ENCODE peak calls at places on chromosomes 13 and 19, in four cellular contexts. D, K, I and Q are unnamed samples.

GRCh38 chr19:49147923-49148682 is 7.1 kb downstream of the HRC start:
- DNase-seq in I (no peak), K (peak), D (no peak), Q (no peak)

GRCh38 chr13:110272227-110272626 is 34.7 kb downstream of the COL4A1 start:
- DNase-seq in K (no peak), D (no peak), I (no peak), Q (no peak)

GRCh38 chr13:67224148-67224846 is 5.8 kb downstream of the PCDH9 start:
- DNase-seq in D (peak), I (peak), K (peak), Q (peak)

GRCh38 chr19:42282036-42282762 is 13.1 kb downstream of the CIC start:
- DNase-seq in K (no peak), D (no peak), I (no peak), Q (no peak)

GRCh38 chr19:44752123-44752815 is 3.8 kb downstream of the BCL3 start:
- DNase-seq in I (no peak), D (no peak), K (no peak), Q (no peak)

GRCh38 chr13:66618702-66619101 is 611.4 kb downstream of the PCDH9 start:
- DNase-seq in D (peak), I (peak), K (peak), Q (peak)

GRCh38 chr13:95745752-95746151 is 68.8 kb downstream of the DNAJC3 start:
- DNase-seq in I (no peak), K (no peak), D (no peak), Q (no peak)

GRCh38 chr19:2974342-2974932 is 2.9 kb upstream of the TLE6 start:
- DNase-seq in D (no peak), I (no peak), K (peak), Q (no peak)

GRCh38 chr13:20383058-20383457 is 142.6 kb downstream of the CRYL1 start:
- DNase-seq in K (no peak), I (no peak), D (no peak), Q (no peak)

GRCh38 chr19:10061717-10062310 is 24.3 kb upstream of the SHFL start:
- DNase-seq in D (no peak), K (peak), I (no peak), Q (no peak)

GRCh38 chr19:1269478-1270167 is 491 bp downstream of the CIRBP start:
- DNase-seq in D (peak), K (peak), I (no peak), Q (peak)

GRCh38 chr19:42286349-42287016 is 15.4 kb upstream of the PRR19 start:
- DNase-seq in K (peak), D (no peak), I (no peak), Q (peak)

GRCh38 chr13:36131215-36131930 is at the start of gene DCLK1:
- DNase-seq in I (no peak), D (no peak), K (no peak), Q (peak)

GRCh38 chr19:41407271-41407670 is 9.7 kb downstream of the BCKDHA start:
- DNase-seq in K (no peak), D (no peak), I (no peak), Q (no peak)

GRCh38 chr19:38442736-38443135 is 9.2 kb downstream of the RYR1 start:
- DNase-seq in K (no peak), D (no peak), I (no peak), Q (no peak)

GRCh38 chr13:83453300-83453699 is 429.0 kb downstream of the SLITRK1 start:
- DNase-seq in I (no peak), K (no peak), D (no peak), Q (no peak)

GRCh38 chr19:28710278-28710677 is 502.7 kb downstream of the UQCRFS1 start:
- DNase-seq in K (peak), D (peak), I (peak), Q (peak)

GRCh38 chr13:40087021-40088002 is 431.9 kb downstream of the COG6 start:
- DNase-seq in K (no peak), I (no peak), D (peak), Q (no peak)

GRCh38 chr19:33297401-33298145 is 4.8 kb downstream of the CEBPA start:
- DNase-seq in K (no peak), I (no peak), D (no peak), Q (peak)

GRCh38 chr13:61414686-61415664 is 674 bp downstream of the PCDH20 start:
- DNase-seq in I (no peak), K (no peak), D (peak), Q (peak)

GRCh38 chr19:18761531-18762110 is 29.5 kb downstream of the COMP start:
- DNase-seq in D (no peak), I (no peak), K (no peak), Q (no peak)

GRCh38 chr19:548841-549830 is 5.3 kb downstream of the GZMM start:
- DNase-seq in K (peak), I (no peak), D (no peak), Q (peak)

GRCh38 chr19:46718934-46719551 is 2.1 kb upstream of the PRKD2 start:
- DNase-seq in I (no peak), K (no peak), D (no peak), Q (no peak)

GRCh38 chr19:47107953-47108746 is 5.4 kb downstream of the ZC3H4 start:
- DNase-seq in K (peak), D (no peak), I (no peak), Q (no peak)

GRCh38 chr19:14004619-14005380 is 1.3 kb downstream of the RFX1 start:
- DNase-seq in D (peak), I (no peak), K (peak), Q (no peak)

GRCh38 chr13:41696163-41697003 is 239.0 kb downstream of the RGCC start:
- DNase-seq in K (no peak), I (peak), D (peak), Q (no peak)

GRCh38 chr19:3407556-3408516 is 41.5 kb downstream of the NFIC start:
- DNase-seq in D (peak), I (no peak), K (no peak), Q (no peak)

GRCh38 chr19:23321953-23322549 is 71.9 kb upstream of the ZNF724 start:
- DNase-seq in I (no peak), K (no peak), D (no peak), Q (no peak)
- TF ChIP-seq ELF1 in I (no peak), K (no peak), D (no peak), Q (no peak)

GRCh38 chr13:94595006-94595942 is 678 bp downstream of the TGDS start:
- DNase-seq in D (no peak), K (peak), I (no peak), Q (peak)
- TF ChIP-seq ZBTB33 in D (no peak), K (no peak), I (no peak), Q (no peak)

DNA sequence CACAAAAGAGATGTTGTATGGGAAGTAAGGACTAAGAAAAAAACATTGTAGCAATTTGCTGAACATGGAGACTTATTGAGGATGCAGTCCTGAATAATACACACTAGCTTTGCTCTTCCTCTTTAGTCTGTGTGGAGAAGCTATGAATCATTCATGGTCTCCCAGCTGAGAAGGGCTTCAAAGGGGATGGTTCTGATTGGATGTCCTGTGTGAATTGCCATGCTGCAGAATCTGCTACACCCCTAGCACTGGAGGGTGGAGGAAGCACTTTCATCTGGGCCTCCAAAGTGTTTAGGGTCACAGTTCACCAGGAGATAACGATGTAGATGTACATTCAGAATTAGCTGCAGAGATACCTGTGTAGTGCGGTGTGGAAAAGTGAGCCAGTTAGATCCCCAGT is 321.1 kb upstream of the EDNRB start:
- DNase-seq in I (no peak), K (no peak), D (no peak), Q (no peak)
- TF ChIP-seq SIN3A in I (no peak), K (no peak), D (no peak), Q (no peak)

GRCh38 chr13:101611491-101612475 is 159.3 kb downstream of the ITGBL1 start:
- DNase-seq in K (no peak), I (no peak), D (peak), Q (no peak)
- TF ChIP-seq ELF1 in K (no peak), I (no peak), D (no peak), Q (no peak)

GRCh38 chr13:30165791-30166190 is 141.6 kb downstream of the KATNAL1 start:
- DNase-seq in D (no peak), K (no peak), I (no peak), Q (no peak)
- TF ChIP-seq ZBTB33 in D (no peak), K (no peak), I (no peak), Q (no peak)

GRCh38 chr13:99640260-99640659 is 139.0 kb downstream of the TM9SF2 start:
- DNase-seq in K (no peak), D (no peak), I (no peak), Q (no peak)
- TF ChIP-seq SIN3A in K (no peak), D (no peak), I (no peak), Q (no peak)

DNA sequence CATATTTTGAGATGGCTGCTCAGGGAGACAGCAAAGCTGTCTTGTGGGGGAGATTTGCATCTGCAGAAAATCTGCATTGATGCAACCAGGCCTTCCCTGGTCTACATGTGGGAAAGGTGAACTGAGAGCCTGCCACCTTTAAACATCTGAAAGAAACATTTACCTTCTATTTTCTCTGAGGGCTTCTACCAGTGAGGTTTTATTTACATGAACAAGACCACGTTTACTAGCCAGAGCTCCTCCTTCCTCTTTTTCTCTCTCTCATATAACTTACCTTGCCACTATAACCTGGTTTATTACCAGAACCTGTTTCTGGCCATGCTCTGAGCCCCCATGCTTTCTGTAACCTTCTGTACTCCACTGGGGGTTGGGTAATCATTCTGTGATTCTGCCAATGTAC is 14.4 kb upstream of the RUBCNL start:
- DNase-seq in I (no peak), K (no peak), D (no peak), Q (no peak)
- TF ChIP-seq ELF1 in I (no peak), K (no peak), D (no peak), Q (no peak)